ENCODE peak calls at places on chromosomes 13 and 19, in eight cellular contexts. F is PC-3, G is adrenal gland, V is endothelial cell, E is progenitor cell of endocrine pancreas, N is HFFc6, J is type B pancreatic cell, L is psoas muscle. C is an unnamed sample.

GRCh38 chr13:33229446-33230177 is 55.9 kb downstream of the STARD13 start:
- DNase-seq in F (no peak), G (no peak), V (no peak), E (no peak), N (no peak), J (no peak), L (no peak), C (no peak)

GRCh38 chr19:19064811-19065745 is 1.3 kb downstream of the SLC25A42 start:
- DNase-seq in F (peak), G (no peak), V (no peak), E (no peak), N (no peak), J (no peak), L (no peak), C (no peak)

GRCh38 chr13:84591444-84591843 is 709.2 kb upstream of the SLITRK1 start:
- DNase-seq in F (no peak), G (no peak), V (no peak), E (no peak), N (no peak), J (no peak), L (no peak), C (no peak)

GRCh38 chr19:51251453-51251790 is 542 bp downstream of the SIGLECL1 start:
- DNase-seq in F (no peak), G (no peak), V (no peak), E (no peak), N (no peak), J (no peak), L (no peak), C (no peak)

GRCh38 chr19:28349604-28350003 is 863.3 kb downstream of the UQCRFS1 start:
- DNase-seq in F (no peak), G (no peak), V (no peak), E (no peak), N (no peak), J (no peak), L (no peak), C (no peak)

GRCh38 chr13:64959276-64959675 is 2270.9 kb downstream of the PCDH9 start:
- DNase-seq in F (no peak), G (no peak), V (no peak), E (no peak), N (no peak), J (no peak), L (no peak), C (no peak)

GRCh38 chr19:823565-824121 is 1.9 kb upstream of the PLPPR3 start:
- DNase-seq in F (no peak), G (no peak), V (no peak), E (no peak), N (no peak), J (no peak), L (no peak), C (no peak)

GRCh38 chr13:51034906-51035305 is 76.2 kb downstream of the C13orf42 start:
- DNase-seq in F (peak), G (no peak), V (no peak), E (no peak), N (no peak), J (no peak), L (no peak), C (no peak)

GRCh38 chr19:2693492-2693891 is 9.0 kb downstream of the GNG7 start:
- DNase-seq in F (no peak), G (peak), V (no peak), E (no peak), N (no peak), J (no peak), L (no peak), C (no peak)

GRCh38 chr19:30063184-30064020 is 121.4 kb downstream of the URI1 start:
- DNase-seq in F (no peak), G (peak), V (no peak), E (no peak), N (no peak), J (no peak), L (no peak), C (no peak)

GRCh38 chr13:113933901-113934300 is 40.0 kb downstream of the C13orf46 start:
- DNase-seq in F (no peak), G (no peak), V (no peak), E (no peak), N (no peak), J (no peak), L (peak), C (no peak)

GRCh38 chr13:99658266-99658991 is 157.2 kb downstream of the TM9SF2 start:
- DNase-seq in F (peak), G (peak), V (peak), E (peak), N (peak), J (peak), L (peak), C (no peak)

DNA sequence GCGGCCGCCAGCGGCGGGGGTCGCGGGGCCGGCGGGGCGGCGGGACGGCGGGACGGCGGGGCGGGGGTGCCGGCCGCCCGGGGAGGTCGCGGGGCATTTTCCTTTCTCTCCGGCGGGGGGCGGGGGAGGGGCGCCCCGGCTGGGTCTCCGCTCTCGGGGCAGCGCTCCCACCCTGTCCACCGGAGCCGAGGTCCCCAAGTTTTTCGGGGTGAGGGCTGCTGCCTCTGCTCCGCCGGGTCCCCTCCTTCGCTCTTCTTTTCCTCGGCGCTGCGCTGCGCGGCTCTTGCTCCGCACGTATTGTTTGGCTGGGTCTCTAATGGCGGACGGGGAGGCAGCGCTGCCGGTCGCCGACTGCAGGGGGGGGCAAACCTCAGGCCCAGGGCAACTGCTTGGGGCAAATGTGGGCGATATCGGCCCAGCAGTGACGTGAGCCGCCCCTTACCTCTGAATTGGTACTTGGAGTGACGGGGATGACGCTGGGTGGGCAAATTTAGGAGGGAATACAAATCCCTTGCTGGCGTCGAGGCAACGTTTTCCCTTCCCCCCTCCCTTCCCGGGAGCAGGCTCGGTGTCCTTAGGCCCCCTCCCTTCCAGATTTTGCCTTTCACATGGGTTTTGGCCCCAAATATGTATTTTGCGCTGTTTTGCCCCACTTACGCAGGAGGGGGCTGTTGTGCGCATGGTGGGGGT is 759 bp downstream of the ZMYM2 start:
- DNase-seq in F (peak), G (peak), V (peak), E (peak), N (peak), J (peak), L (peak), C (no peak)
- TF ChIP-seq CTCF in F (no peak), G (peak), V (no peak), E (no peak), N (no peak), J (peak), L (no peak), C (no peak)

DNA sequence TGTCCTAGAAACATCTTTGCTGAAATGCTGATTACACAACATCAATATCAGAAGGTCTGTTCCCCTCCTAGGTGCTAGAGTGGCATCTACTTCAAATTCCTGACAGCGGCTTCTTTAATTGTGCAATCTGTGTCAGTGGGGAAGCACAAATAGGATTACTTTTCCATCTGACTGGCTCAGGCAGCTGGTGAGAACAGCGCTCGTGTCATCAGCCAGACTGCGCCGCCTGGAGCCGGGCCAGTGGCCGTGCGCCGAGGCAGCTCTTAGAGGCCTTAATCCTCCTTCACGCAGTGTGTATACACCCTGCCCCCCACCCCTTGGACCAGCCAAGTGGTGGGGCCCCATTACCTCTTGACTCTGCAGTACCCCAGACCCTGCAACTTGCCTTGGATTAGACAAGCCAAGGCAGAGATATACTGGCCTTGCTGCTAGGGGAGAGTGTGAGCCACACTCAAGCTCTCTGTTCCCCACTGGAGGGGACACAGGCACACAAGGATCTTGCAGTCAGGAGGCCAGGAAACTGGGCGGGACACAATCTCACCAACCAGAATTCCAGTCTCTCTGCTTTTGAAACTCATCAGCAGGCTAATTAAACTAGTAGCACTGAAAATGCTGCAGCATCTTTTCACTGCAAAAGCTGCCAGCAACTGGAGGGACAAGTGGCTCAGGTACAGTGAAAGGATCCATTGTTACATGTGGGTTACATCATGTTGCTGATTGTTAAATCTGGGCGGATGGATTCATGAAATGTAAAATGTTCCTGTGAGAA is 48.9 kb upstream of the EPHX3 start:
- DNase-seq in F (peak), G (peak), V (no peak), E (no peak), N (peak), J (no peak), L (peak), C (no peak)
- TF ChIP-seq CTCF in F (no peak), G (peak), V (no peak), E (no peak), N (peak), J (no peak), L (no peak), C (peak)

GRCh38 chr13:42041017-42041683 is 7.3 kb upstream of the DGKH start:
- DNase-seq in F (peak), G (peak), V (peak), E (peak), N (peak), J (peak), L (peak), C (no peak)

GRCh38 chr13:42040730-42041016 is 7.8 kb upstream of the DGKH start:
- DNase-seq in F (no peak), G (no peak), V (no peak), E (no peak), N (no peak), J (no peak), L (no peak), C (no peak)

GRCh38 chr13:42039946-42040729 is 8.3 kb upstream of the DGKH start:
- DNase-seq in F (peak), G (peak), V (peak), E (peak), N (peak), J (peak), L (peak), C (peak)

GRCh38 chr13:42043676-42044075 is 4.8 kb upstream of the DGKH start:
- DNase-seq in F (no peak), G (no peak), V (no peak), E (no peak), N (no peak), J (no peak), L (no peak), C (no peak)

DNA sequence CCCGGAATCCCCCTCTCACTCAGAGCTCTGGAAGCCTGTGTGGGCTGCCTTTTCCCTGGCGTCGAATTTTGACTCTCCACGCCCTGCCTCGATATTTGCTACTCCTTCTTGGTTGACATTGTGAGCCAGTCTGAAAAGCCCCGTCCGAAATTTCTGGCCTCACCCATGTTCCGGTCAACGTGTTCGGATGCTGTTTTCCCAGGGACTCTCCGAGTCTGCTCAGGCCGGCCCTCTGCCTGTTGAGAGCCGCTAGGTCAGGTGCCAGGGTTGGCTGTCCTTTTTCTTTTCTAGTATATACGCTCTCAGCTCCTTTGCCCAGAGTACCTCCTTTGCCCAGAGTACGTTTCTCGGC is 6.8 kb upstream of the DGKH start:
- DNase-seq in F (peak), G (peak), V (peak), E (peak), N (peak), J (no peak), L (peak), C (no peak)
- TF ChIP-seq CTCF in F (no peak), G (peak), V (no peak), E (peak), N (peak), J (peak), L (peak), C (no peak)

DNA sequence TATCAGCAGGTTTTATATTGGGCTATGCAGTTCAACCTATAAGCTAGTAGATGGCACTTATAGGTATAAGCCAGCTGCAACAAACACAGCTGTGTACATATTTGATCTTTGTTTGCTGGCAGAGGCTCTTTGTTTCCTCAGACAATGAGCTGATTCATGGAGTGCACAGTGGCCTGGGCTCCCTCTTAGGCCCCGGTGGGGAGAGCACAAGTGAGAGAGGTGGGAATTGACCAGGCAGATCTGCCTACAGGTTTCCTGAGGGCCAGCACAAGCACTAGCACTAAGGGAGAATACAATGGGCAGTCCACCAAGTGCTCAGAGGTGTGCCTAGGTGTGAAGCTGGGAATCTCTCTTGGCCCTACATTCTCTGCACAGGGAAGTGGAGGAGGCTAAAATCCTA is 1390.7 kb downstream of the SLITRK5 start:
- DNase-seq in F (peak), G (no peak), V (no peak), E (no peak), N (no peak), J (no peak), L (no peak), C (no peak)
- TF ChIP-seq CTCF in F (no peak), G (no peak), V (no peak), E (no peak), N (no peak), J (no peak), L (no peak), C (no peak)

DNA sequence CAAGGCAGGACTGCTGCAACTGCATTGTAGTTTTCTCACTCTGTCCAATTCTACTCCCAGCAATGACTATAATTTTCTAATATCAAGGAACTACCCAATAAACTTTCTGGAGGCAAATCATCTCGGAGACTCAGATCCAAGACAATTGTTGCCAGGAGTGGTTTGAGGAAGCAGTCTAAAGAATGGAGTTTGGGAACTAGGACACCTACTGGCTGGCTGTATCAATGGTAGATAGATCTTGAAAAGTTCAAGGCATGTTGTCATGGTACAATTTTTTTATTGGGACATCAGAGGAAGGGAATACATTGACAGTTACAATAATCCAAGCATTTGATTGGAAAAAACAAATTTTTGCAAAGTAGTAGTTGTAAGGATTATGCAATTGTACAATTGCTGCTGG is 648.3 kb upstream of the SLITRK6 start:
- DNase-seq in F (no peak), G (no peak), V (no peak), E (no peak), N (no peak), J (no peak), L (no peak), C (no peak)
- TF ChIP-seq CTCF in F (no peak), G (no peak), V (no peak), E (no peak), N (no peak), J (no peak), L (no peak), C (no peak)

GRCh38 chr19:6021878-6022569 is 44.1 kb upstream of the RANBP3 start:
- DNase-seq in F (peak), G (peak), V (peak), E (peak), N (peak), J (peak), L (peak), C (peak)

GRCh38 chr19:6023085-6023682 is 45.2 kb upstream of the RANBP3 start:
- DNase-seq in F (peak), G (no peak), V (no peak), E (no peak), N (peak), J (no peak), L (peak), C (no peak)

GRCh38 chr19:6020972-6021805 is 43.2 kb upstream of the RANBP3 start:
- DNase-seq in F (peak), G (no peak), V (no peak), E (no peak), N (no peak), J (no peak), L (peak), C (no peak)

GRCh38 chr19:6023936-6024335 is 46.0 kb upstream of the RANBP3 start:
- DNase-seq in F (no peak), G (no peak), V (no peak), E (no peak), N (no peak), J (no peak), L (no peak), C (no peak)

GRCh38 chr19:6022570-6023049 is 44.7 kb upstream of the RANBP3 start:
- DNase-seq in F (no peak), G (no peak), V (no peak), E (no peak), N (no peak), J (no peak), L (no peak), C (no peak)
- TF ChIP-seq CTCF in F (peak), G (no peak), V (peak), E (no peak), N (peak), J (peak), L (no peak), C (no peak)

GRCh38 chr19:7500811-7501450 is 12.1 kb upstream of the PEX11G start:
- DNase-seq in F (peak), G (peak), V (peak), E (peak), N (no peak), J (peak), L (no peak), C (peak)
- TF ChIP-seq CTCF in F (no peak), G (peak), V (no peak), E (peak), N (no peak), J (peak), L (no peak), C (peak)

C was measured in D721Med.